ENCODE peak calls at places on chromosomes 4 and X, in six cellular contexts. K, H, J, O, Y and U are unnamed samples. For H3K4me1, the result is how much of the 10 kb centered on the place peaks cover.

GRCh38 chr4:141541851-141542250 is 94.5 kb upstream of the IL15 start:
- DNase-seq in K (no peak), H (no peak), J (peak), O (peak), Y (no peak), U (no peak)

GRCh38 chrX:682892-683291 is 52.3 kb downstream of the SHOX start:
- DNase-seq in K (no peak), H (no peak), J (no peak), O (no peak), Y (no peak), U (no peak)

GRCh38 chr4:113016377-113016776 is 33.1 kb upstream of the ANK2 start:
- DNase-seq in K (no peak), H (no peak), J (no peak), O (no peak), Y (no peak), U (no peak)

GRCh38 chrX:34365482-34365881 is 233.4 kb upstream of the FAM47A start:
- DNase-seq in K (no peak), H (no peak), J (peak), O (no peak), Y (no peak), U (no peak)

GRCh38 chrX:103211012-103211715 is 3.7 kb upstream of the BEX4 start:
- DNase-seq in K (peak), H (no peak), J (peak), O (peak), Y (peak), U (no peak)

GRCh38 chr4:3462321-3462789 is 751 bp upstream of the DOK7 start:
- DNase-seq in K (peak), H (no peak), J (no peak), O (no peak), Y (no peak), U (no peak)

GRCh38 chr4:139903845-139904244 is 238.2 kb downstream of the MGST2 start:
- DNase-seq in K (no peak), H (no peak), J (peak), O (no peak), Y (no peak), U (no peak)

GRCh38 chr4:113222006-113222405 is 172.6 kb downstream of the ANK2 start:
- DNase-seq in K (no peak), H (no peak), J (peak), O (peak), Y (no peak), U (no peak)

GRCh38 chr4:139889194-139889762 is 223.7 kb downstream of the MGST2 start:
- DNase-seq in K (no peak), H (no peak), J (no peak), O (no peak), Y (no peak), U (no peak)

GRCh38 chr4:188109157-188109755 is at the start of gene TRIML2:
- DNase-seq in K (no peak), H (no peak), J (no peak), O (no peak), Y (no peak), U (no peak)

GRCh38 chr4:171266666-171267065 is 546.5 kb upstream of the GALNTL6 start:
- DNase-seq in K (no peak), H (no peak), J (no peak), O (no peak), Y (no peak), U (no peak)

GRCh38 chr4:17613761-17614415 is 553 bp upstream of the MED28 start:
- DNase-seq in K (peak), H (no peak), J (peak), O (peak), Y (peak), U (no peak)

GRCh38 chrX:16892504-16893362 is 22.6 kb upstream of the RBBP7 start:
- DNase-seq in K (peak), H (no peak), J (peak), O (peak), Y (peak), U (peak)

GRCh38 chr4:3873446-3874415 is 107.5 kb downstream of the ADRA2C start:
- DNase-seq in K (no peak), H (no peak), J (no peak), O (no peak), Y (peak), U (no peak)

GRCh38 chrX:43467608-43468234 is 188.4 kb upstream of the MAOA start:
- DNase-seq in K (no peak), H (no peak), J (no peak), O (no peak), Y (no peak), U (no peak)

GRCh38 chrX:107293056-107293455 is 86.6 kb downstream of the DNAAF6 start:
- DNase-seq in K (no peak), H (no peak), J (no peak), O (no peak), Y (no peak), U (no peak)

GRCh38 chr4:3226944-3227343 is 22.0 kb upstream of the MSANTD1 start:
- DNase-seq in K (no peak), H (no peak), J (no peak), O (no peak), Y (no peak), U (peak)

GRCh38 chr4:75512336-75513211 is 1.6 kb downstream of the RCHY1 start:
- DNase-seq in K (no peak), H (no peak), J (peak), O (peak), Y (no peak), U (no peak)

GRCh38 chrX:154020500-154021115 is 906 bp upstream of the IRAK1 start:
- DNase-seq in K (no peak), H (no peak), J (no peak), O (no peak), Y (no peak), U (no peak)

GRCh38 chr4:88960576-88960975 is 96.4 kb downstream of the FAM13A start:
- DNase-seq in K (no peak), H (no peak), J (no peak), O (no peak), Y (no peak), U (no peak)

GRCh38 chrX:27966955-27967354 is 14.3 kb downstream of the DCAF8L1 start:
- DNase-seq in K (no peak), H (no peak), J (peak), O (peak), Y (no peak), U (no peak)

GRCh38 chrX:53285591-53285990 is 4.2 kb upstream of the IQSEC2 start:
- DNase-seq in K (no peak), H (no peak), J (no peak), O (no peak), Y (no peak), U (no peak)

GRCh38 chrX:53284684-53285447 is 3.5 kb upstream of the IQSEC2 start:
- DNase-seq in K (peak), H (peak), J (peak), O (no peak), Y (peak), U (peak)

GRCh38 chrX:53290441-53291041 is 9.2 kb upstream of the IQSEC2 start:
- DNase-seq in K (no peak), H (no peak), J (no peak), O (no peak), Y (no peak), U (no peak)

GRCh38 chrX:53288173-53288572 is 6.8 kb upstream of the IQSEC2 start:
- DNase-seq in K (peak), H (no peak), J (no peak), O (no peak), Y (no peak), U (peak)

DNA sequence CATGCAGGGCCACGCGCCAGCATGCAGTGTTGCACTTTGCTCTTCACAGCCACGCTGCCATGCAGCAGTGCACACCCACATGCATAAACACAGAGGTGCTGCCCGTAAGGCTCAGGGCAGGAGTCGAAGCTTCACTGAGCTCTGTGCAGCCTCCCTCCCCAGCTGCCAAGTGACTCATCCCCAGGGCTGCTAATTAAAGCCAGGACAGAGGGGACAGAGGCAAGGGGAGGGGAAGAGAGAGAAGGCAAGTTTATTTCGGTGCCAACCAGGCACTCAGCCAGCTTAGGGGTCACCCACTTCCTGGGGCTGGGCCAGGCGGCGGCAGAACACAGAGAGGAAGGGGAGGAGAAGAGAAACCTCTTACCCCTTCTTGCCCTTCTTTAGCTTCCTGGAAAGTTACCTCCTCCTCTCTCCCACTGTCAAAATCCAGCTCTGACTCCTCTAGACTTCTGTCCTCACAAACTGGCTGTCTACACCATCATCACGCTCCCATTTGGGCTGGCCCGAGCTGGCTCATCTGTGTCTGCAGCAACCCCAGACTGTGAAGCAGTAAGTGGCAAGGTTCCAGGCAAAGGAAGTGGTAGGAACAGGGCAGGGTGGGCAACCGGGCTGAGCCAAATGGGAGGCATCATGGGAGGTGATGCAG is 6.2 kb upstream of the IQSEC2 start:
- DNase-seq in K (peak), H (no peak), J (peak), O (peak), Y (peak), U (peak)
- H3K4me3 ChIP-seq in K (no peak), H (no peak), J (no peak), O (no peak), Y (no peak), U (no peak)

GRCh38 chr4:82362565-82362964 is 11.2 kb downstream of the HNRNPD start:
- DNase-seq in K (no peak), H (no peak), J (no peak), O (no peak), Y (no peak), U (no peak)
- H3K4me1 ChIP-seq in K (under half), H (under half), J (under half), O (under half), Y (half or more), U (half or more)

GRCh38 chrX:110414273-110414672 is 55.6 kb downstream of the RTL9 start:
- DNase-seq in K (no peak), H (no peak), J (no peak), O (no peak), Y (no peak), U (no peak)
- H3K4me3 ChIP-seq in K (no peak), H (no peak), J (no peak), O (no peak), Y (no peak), U (no peak)

DNA sequence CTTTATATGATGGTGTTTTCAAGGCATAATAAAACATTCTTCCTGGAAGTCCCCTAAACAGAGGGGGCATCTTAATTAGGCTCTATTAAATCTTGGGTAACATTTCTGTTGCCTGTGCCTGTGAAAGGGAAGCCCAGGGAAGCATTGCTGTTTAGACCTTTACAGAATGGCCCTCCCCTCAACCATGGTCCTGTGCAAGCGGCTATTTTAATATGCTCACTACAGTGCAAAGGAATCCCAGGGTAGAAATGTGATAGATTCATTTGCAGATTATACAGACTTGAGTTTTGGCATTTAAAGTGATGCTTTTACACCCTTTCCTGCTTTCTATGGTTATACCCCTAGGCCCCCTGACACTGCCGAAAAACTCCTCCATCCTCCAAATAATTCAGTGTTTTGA is 65.3 kb downstream of the CLCN5 start:
- DNase-seq in K (no peak), H (no peak), J (no peak), O (no peak), Y (no peak), U (no peak)
- H3K4me1 ChIP-seq in K (under half), H (under half), J (under half), O (under half), Y (under half), U (under half)

GRCh38 chr4:14247767-14248166 is 620.2 kb upstream of the BOD1L1 start:
- DNase-seq in K (no peak), H (no peak), J (no peak), O (no peak), Y (no peak), U (no peak)
- H3K4me3 ChIP-seq in K (no peak), H (no peak), J (no peak), O (no peak), Y (no peak), U (no peak)

GRCh38 chr4:145812902-145813301 is 125.7 kb downstream of the ZNF827 start:
- DNase-seq in K (no peak), H (no peak), J (no peak), O (peak), Y (no peak), U (no peak)

GRCh38 chr4:145804134-145804533 is 124.2 kb downstream of the C4orf51 start:
- DNase-seq in K (no peak), H (no peak), J (peak), O (peak), Y (no peak), U (no peak)

GRCh38 chr4:145808021-145808650 is 128.2 kb downstream of the C4orf51 start:
- DNase-seq in K (no peak), H (peak), J (peak), O (peak), Y (no peak), U (no peak)

GRCh38 chr4:145805490-145805889 is 125.5 kb downstream of the C4orf51 start:
- DNase-seq in K (peak), H (peak), J (peak), O (peak), Y (no peak), U (no peak)

GRCh38 chr4:145808848-145809512 is 129.0 kb downstream of the C4orf51 start:
- DNase-seq in K (no peak), H (no peak), J (no peak), O (no peak), Y (no peak), U (no peak)
- H3K4me1 ChIP-seq in K (under half), H (under half), J (under half), O (under half), Y (under half), U (under half)

DNA sequence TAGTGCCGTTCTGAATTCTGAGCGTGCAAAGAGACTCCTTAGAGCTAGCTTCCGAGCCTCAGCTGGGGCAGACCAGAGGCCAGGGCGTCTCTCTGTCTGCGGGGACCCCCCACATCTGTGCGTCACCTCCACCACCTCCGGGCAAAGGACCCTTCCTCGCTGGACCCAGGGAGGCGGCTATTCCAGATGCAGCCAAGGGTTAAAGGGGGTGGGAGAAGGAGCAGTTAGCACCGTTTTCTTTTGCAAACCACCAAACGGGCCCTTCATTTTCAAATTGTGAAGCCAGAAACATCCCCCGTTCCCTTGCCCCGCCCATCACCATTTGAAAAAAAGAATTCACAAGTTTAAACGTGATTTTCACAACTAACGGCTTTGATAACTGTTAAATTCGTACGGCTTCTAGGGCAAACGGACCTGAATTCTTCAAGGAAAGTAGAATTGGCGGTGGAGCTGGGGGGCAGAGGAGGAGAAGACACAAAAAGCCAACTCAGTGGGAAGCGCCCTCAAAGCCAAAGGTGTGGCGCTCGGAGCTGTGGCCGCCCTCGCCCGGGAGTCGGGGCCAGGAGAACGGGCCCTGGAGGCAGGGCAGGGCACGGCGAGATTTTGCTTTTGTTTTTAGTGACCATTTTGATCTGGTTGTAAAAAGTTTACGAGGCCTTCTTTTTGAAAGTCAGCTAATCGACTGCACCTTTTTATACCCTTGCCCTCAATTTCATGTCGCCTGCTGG is 3.3 kb upstream of the PDGFRA start:
- DNase-seq in K (no peak), H (no peak), J (no peak), O (no peak), Y (no peak), U (no peak)
- H3K4me3 ChIP-seq in K (peak), H (peak), J (peak), O (peak), Y (peak), U (peak)

GRCh38 chr4:40927108-40927507 is 177.4 kb downstream of the NSUN7 start:
- DNase-seq in K (no peak), H (no peak), J (no peak), O (no peak), Y (no peak), U (no peak)

GRCh38 chr4:40931238-40931637 is 181.5 kb downstream of the NSUN7 start:
- DNase-seq in K (no peak), H (no peak), J (no peak), O (no peak), Y (no peak), U (no peak)

GRCh38 chr4:40933272-40934053 is 183.7 kb downstream of the NSUN7 start:
- DNase-seq in K (no peak), H (no peak), J (peak), O (peak), Y (no peak), U (no peak)

GRCh38 chr4:40934671-40935070 is 184.9 kb downstream of the NSUN7 start:
- DNase-seq in K (no peak), H (peak), J (no peak), O (no peak), Y (no peak), U (no peak)

DNA sequence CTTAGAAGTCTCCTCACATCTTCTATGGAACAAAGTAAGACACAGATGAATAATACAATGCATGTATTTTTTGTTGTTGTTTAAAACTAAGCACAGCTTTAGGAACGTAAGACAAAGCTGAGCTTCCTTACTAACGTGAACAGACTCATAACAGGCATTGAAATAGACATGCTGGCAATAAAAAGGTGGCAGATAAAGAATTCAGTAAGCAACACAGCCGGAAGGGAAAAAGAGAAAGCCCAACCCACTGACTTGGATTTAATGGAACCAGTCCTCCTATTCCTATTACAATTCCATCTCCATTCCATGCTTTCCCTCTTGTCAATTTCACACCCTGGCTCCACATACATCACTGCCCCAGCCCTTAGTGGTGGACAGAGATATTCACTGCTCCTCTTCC is 182.1 kb downstream of the NSUN7 start:
- DNase-seq in K (no peak), H (no peak), J (no peak), O (no peak), Y (no peak), U (no peak)
- H3K4me1 ChIP-seq in K (under half), H (under half), J (under half), O (under half), Y (under half), U (under half)

GRCh38 chr4:71587995-71588394 is 195.9 kb downstream of the GC start:
- DNase-seq in K (no peak), H (no peak), J (no peak), O (no peak), Y (no peak), U (no peak)
- H3K4me3 ChIP-seq in K (no peak), H (no peak), J (no peak), O (no peak), Y (no peak), U (no peak)